ENCODE peak calls at places on chromosomes 1 and 21, in four cellular contexts. J is NCI-H82, P is GM10248, W is T-helper 17 cell. O is an unnamed sample.

GRCh38 chr21:39441502-39442475 is 3.8 kb downstream of the LCA5L start:
- DNase-seq in J (peak), P (peak), W (no peak), O (no peak)

GRCh38 chr1:80994934-80995333 is 805.8 kb upstream of the ADGRL2 start:
- DNase-seq in J (no peak), P (no peak), W (no peak), O (no peak)

GRCh38 chr1:161082996-161083742 is 6.2 kb downstream of the NECTIN4 start:
- DNase-seq in J (no peak), P (no peak), W (no peak), O (no peak)

GRCh38 chr1:223713546-223714420 is 1.4 kb downstream of the CAPN2 start:
- DNase-seq in J (peak), P (no peak), W (no peak), O (no peak)

GRCh38 chr1:31681421-31681820 is 22.4 kb downstream of the COL16A1 start:
- DNase-seq in J (peak), P (no peak), W (no peak), O (no peak)

GRCh38 chr1:27726173-27726793 is 522 bp downstream of the FAM76A start:
- DNase-seq in J (peak), P (peak), W (no peak), O (no peak)

GRCh38 chr1:151472852-151473731 is 13.8 kb upstream of the POGZ start:
- DNase-seq in J (no peak), P (peak), W (no peak), O (peak)

GRCh38 chr1:104780470-104781078 is 1030.9 kb downstream of the AMY1C start:
- DNase-seq in J (peak), P (peak), W (no peak), O (no peak)

GRCh38 chr1:218079379-218079778 is 205.7 kb upstream of the RRP15 start:
- DNase-seq in J (no peak), P (no peak), W (no peak), O (no peak)

GRCh38 chr1:55015123-55015522 is 16.4 kb downstream of the BSND start:
- DNase-seq in J (no peak), P (no peak), W (no peak), O (no peak)

GRCh38 chr1:234495231-234495990 is 16.4 kb upstream of the TARBP1 start:
- DNase-seq in J (no peak), P (peak), W (no peak), O (no peak)

GRCh38 chr1:164562947-164563346 is 4.0 kb downstream of the PBX1 start:
- DNase-seq in J (peak), P (no peak), W (no peak), O (no peak)

GRCh38 chr1:17860812-17861211 is 105.7 kb downstream of the ACTL8 start:
- DNase-seq in J (no peak), P (no peak), W (no peak), O (no peak)

O was measured in activated B cell treated with CpG ODN at 0.5 μM for 24 hours.